ENCODE peak calls at places on chromosomes 5 and 9, in seven cellular contexts. E, J, N, S, L, H and I are unnamed samples. For H3K4me1, the result is how much of the 10 kb centered on the place peaks cover.

GRCh38 chr5:166772770-166773169 is 1518.7 kb upstream of the WWC1 start:
- DNase-seq in E (no peak), J (peak), N (no peak), S (no peak), L (peak), H (no peak), I (peak)

GRCh38 chr9:112711050-112711689 is 6.7 kb downstream of the INIP start:
- DNase-seq in E (no peak), J (peak), N (no peak), S (no peak), L (peak), H (peak), I (no peak)

GRCh38 chr9:110116543-110116885 is 91.4 kb downstream of the C9orf152 start:
- DNase-seq in E (no peak), J (peak), N (no peak), S (no peak), L (peak), H (no peak), I (peak)

GRCh38 chr5:56170557-56170956 is 62.6 kb downstream of the ANKRD55 start:
- DNase-seq in E (no peak), J (no peak), N (no peak), S (peak), L (peak), H (no peak), I (no peak)

GRCh38 chr9:127612993-127613954 is 1.2 kb downstream of the STXBP1 start:
- DNase-seq in E (peak), J (peak), N (peak), S (peak), L (peak), H (peak), I (peak)

GRCh38 chr5:132437604-132438275 is 52.8 kb downstream of the IRF1 start:
- DNase-seq in E (peak), J (no peak), N (peak), S (peak), L (peak), H (peak), I (no peak)

GRCh38 chr9:17807670-17808282 is 228.9 kb downstream of the SH3GL2 start:
- DNase-seq in E (peak), J (no peak), N (no peak), S (no peak), L (no peak), H (no peak), I (no peak)

GRCh38 chr5:176902102-176902814 is 3.1 kb upstream of the HK3 start:
- DNase-seq in E (no peak), J (no peak), N (no peak), S (no peak), L (no peak), H (no peak), I (no peak)

DNA sequence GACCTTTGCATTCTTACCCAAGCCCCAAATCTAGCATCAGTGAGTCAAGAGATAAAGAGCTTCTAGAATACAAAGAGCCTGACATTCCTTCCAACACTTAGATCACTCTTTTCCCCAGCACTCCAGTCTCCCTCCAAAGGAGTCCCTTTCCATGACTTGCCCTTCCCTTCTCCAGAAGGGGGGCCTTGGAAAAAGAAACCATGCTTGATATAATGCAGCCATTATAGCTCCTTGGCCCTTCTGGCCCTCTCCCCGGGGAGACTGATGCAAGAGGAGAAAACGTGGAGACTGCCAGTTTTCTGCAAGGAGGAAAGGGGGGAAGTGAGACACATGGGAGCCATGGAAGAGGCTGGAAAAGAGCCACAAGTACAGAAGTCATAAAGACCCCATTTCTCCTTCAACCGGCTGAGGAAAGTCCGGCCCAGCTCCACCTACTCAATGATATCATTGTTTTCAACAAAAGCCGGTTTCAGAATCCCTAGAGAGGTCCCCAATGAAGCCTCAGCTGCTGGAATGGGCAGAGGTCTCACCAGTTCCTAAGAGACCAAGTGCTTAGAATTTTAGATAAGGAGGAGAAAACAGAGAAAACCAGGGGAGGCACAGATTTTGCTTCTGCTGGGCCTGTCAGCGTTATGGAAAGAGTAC is 29.0 kb downstream of the ADAM19 start:
- DNase-seq in E (no peak), J (no peak), N (no peak), S (no peak), L (peak), H (no peak), I (no peak)
- H3K4me1 ChIP-seq in E (half or more), J (under half), N (half or more), S (half or more), L (half or more), H (under half), I (under half)

GRCh38 chr5:147509710-147510651 is at the start of gene DPYSL3:
- DNase-seq in E (peak), J (peak), N (peak), S (peak), L (peak), H (peak), I (peak)
- TF ChIP-seq CTCF in E (no peak), J (peak), N (peak), S (peak), L (no peak), H (peak), I (peak)

DNA sequence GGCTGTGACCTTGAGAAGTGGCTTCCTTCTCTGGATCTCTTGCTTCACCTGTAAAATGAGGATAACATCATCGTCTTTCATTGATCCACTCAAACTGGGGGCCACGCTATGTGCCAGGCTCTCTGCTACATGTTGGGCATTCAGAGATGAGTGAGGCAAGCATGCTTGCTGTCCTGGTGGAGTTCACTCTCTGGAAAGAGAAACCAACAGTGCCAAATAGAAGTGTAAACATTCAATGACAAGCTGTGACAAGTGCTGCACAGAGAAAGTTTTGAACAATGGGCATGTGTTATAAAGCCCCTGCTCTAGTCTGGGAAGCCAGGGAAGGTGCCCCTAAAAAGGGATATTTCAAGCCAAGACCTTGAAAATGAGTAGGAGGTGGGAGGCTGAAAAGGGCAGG is 50.9 kb upstream of the AFAP1L1 start:
- DNase-seq in E (no peak), J (no peak), N (no peak), S (no peak), L (no peak), H (no peak), I (no peak)
- H3K4me1 ChIP-seq in E (under half), J (under half), N (under half), S (under half), L (under half), H (under half), I (under half)

GRCh38 chr5:107661650-107662044 is 9.1 kb downstream of the EFNA5 start:
- DNase-seq in E (no peak), J (no peak), N (no peak), S (no peak), L (no peak), H (no peak), I (no peak)
- TF ChIP-seq CTCF in E (no peak), J (no peak), N (no peak), S (no peak), L (no peak), H (no peak), I (no peak)

DNA sequence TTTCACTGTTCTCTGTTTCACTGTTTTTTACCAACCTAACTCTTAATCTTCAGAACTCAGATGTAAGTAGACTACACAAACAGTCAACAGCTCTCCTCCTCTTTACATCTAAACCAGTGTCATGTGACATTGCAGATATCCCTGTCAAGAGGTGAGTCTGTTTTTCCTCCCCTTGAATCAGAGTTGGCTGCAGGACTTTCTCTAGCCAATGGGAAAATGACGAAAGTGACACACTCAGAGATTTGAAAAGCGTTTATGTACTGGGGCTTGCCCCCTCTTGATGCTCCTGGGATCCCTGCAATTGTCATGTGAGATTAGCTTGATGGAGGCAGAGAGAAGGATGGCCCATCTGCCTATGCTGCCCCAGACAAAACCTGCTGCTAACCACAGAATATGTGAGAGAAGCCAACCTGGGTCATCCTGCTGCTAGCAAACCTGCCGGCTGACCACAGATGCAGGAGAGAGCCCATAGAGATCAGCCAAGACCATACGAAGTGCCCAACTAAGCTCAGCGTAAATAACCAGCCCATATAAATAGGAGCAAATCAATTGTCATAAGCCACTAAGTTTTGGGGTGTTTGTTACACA is 111.1 kb downstream of the ASTN2 start:
- DNase-seq in E (no peak), J (no peak), N (no peak), S (no peak), L (no peak), H (no peak), I (no peak)
- H3K4me1 ChIP-seq in E (under half), J (under half), N (under half), S (under half), L (under half), H (under half), I (under half)

DNA sequence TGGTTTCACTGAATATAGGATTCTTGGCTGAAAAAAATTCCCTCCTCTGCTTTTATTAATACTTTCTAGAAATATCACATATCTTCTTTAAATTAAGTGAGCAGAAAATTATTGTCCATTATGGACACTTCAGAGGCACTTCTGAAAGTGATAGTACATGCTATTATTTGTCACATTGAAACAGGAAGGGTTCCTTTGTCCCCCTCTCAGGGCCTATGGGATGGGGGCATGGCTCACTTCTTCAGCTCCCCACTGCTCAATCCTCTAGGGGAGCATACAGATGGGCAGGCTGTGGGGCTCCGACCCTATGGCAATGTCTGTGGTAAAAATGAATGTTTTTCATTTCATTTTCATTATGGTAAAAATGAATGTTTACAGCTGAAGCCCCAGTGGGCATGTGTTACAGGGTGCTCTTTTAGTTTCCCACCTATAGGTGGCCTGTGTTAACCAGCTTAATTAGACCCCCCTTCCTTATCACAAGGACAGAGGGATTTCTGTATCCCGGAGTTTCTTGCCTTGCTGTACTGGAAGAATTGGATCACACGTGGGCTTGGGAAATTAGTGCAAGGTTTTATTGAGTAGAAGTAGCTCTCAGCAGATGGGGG is 1225.2 kb downstream of the PTPRD start:
- DNase-seq in E (no peak), J (no peak), N (no peak), S (no peak), L (no peak), H (no peak), I (no peak)
- TF ChIP-seq CTCF in E (no peak), J (no peak), N (no peak), S (no peak), L (no peak), H (peak), I (no peak)

GRCh38 chr5:90558344-90559192 is at the start of gene ADGRV1:
- DNase-seq in E (peak), J (peak), N (no peak), S (peak), L (peak), H (peak), I (peak)
- H3K4me1 ChIP-seq in E (under half), J (under half), N (under half), S (under half), L (under half), H (half or more), I (under half)

GRCh38 chr5:162209005-162209605 is 141.5 kb downstream of the GABRG2 start:
- DNase-seq in E (peak), J (peak), N (no peak), S (no peak), L (no peak), H (peak), I (no peak)
- TF ChIP-seq CTCF in E (no peak), J (peak), N (no peak), S (peak), L (no peak), H (peak), I (no peak)